ENCODE peak calls at places on chromosomes 2 and 18, in seven cellular contexts. One of them, this sample, is unnamed.

GRCh38 chr2:229738024-229738625 is 23.8 kb upstream of the DNER start:
- DNase-seq in hepatocyte: no peak
- DNase-seq in GM23338: peak
- DNase-seq in OCI-LY7: no peak
- DNase-seq in PC-3: no peak
- DNase-seq in HCT116: no peak
- DNase-seq in neural progenitor cell: no peak
- DNase-seq in this sample: no peak

GRCh38 chr18:79764131-79764530 is 33.6 kb upstream of the KCNG2 start:
- DNase-seq in OCI-LY7: no peak
- DNase-seq in GM23338: no peak
- DNase-seq in hepatocyte: no peak
- DNase-seq in PC-3: no peak
- DNase-seq in HCT116: no peak
- DNase-seq in neural progenitor cell: no peak
- DNase-seq in this sample: no peak

GRCh38 chr2:187679454-187679853 is 125.2 kb upstream of the TFPI start:
- DNase-seq in neural progenitor cell: no peak
- DNase-seq in OCI-LY7: no peak
- DNase-seq in HCT116: no peak
- DNase-seq in PC-3: no peak
- DNase-seq in hepatocyte: no peak
- DNase-seq in GM23338: no peak
- DNase-seq in this sample: peak

GRCh38 chr2:60079562-60079961 is 473.9 kb downstream of the BCL11A start:
- DNase-seq in GM23338: no peak
- DNase-seq in PC-3: no peak
- DNase-seq in OCI-LY7: no peak
- DNase-seq in HCT116: no peak
- DNase-seq in hepatocyte: no peak
- DNase-seq in neural progenitor cell: no peak
- DNase-seq in this sample: no peak

GRCh38 chr2:231928901-231929725 is 2.9 kb upstream of the NPPC start:
- DNase-seq in hepatocyte: no peak
- DNase-seq in PC-3: no peak
- DNase-seq in GM23338: no peak
- DNase-seq in OCI-LY7: no peak
- DNase-seq in neural progenitor cell: no peak
- DNase-seq in HCT116: no peak
- DNase-seq in this sample: no peak

GRCh38 chr2:8424997-8425900 is 256.6 kb upstream of the ID2 start:
- DNase-seq in GM23338: no peak
- DNase-seq in hepatocyte: no peak
- DNase-seq in OCI-LY7: no peak
- DNase-seq in neural progenitor cell: no peak
- DNase-seq in PC-3: no peak
- DNase-seq in HCT116: no peak
- DNase-seq in this sample: no peak

GRCh38 chr2:25313711-25314513 is 27.8 kb downstream of the DNMT3A start:
- DNase-seq in PC-3: no peak
- DNase-seq in OCI-LY7: no peak
- DNase-seq in HCT116: no peak
- DNase-seq in neural progenitor cell: no peak
- DNase-seq in GM23338: no peak
- DNase-seq in hepatocyte: no peak
- DNase-seq in this sample: no peak

GRCh38 chr2:64819774-64820688 is 166.3 kb upstream of the SERTAD2 start:
- DNase-seq in OCI-LY7: peak
- DNase-seq in GM23338: no peak
- DNase-seq in hepatocyte: no peak
- DNase-seq in HCT116: no peak
- DNase-seq in neural progenitor cell: no peak
- DNase-seq in PC-3: peak
- DNase-seq in this sample: peak

GRCh38 chr2:144288428-144288827 is 231.5 kb downstream of the ZEB2 start:
- DNase-seq in neural progenitor cell: no peak
- DNase-seq in HCT116: no peak
- DNase-seq in PC-3: no peak
- DNase-seq in OCI-LY7: no peak
- DNase-seq in GM23338: peak
- DNase-seq in hepatocyte: no peak
- DNase-seq in this sample: no peak

GRCh38 chr2:12304494-12305228 is 412.1 kb upstream of the TRIB2 start:
- DNase-seq in OCI-LY7: no peak
- DNase-seq in GM23338: no peak
- DNase-seq in PC-3: peak
- DNase-seq in hepatocyte: no peak
- DNase-seq in neural progenitor cell: no peak
- DNase-seq in HCT116: no peak
- DNase-seq in this sample: peak

GRCh38 chr2:28707592-28707991 is 44.0 kb upstream of the PPP1CB start:
- DNase-seq in GM23338: no peak
- DNase-seq in neural progenitor cell: no peak
- DNase-seq in hepatocyte: no peak
- DNase-seq in PC-3: no peak
- DNase-seq in HCT116: no peak
- DNase-seq in OCI-LY7: no peak
- DNase-seq in this sample: no peak

GRCh38 chr2:18971628-18972027 is 382.3 kb upstream of the NT5C1B start:
- DNase-seq in GM23338: no peak
- DNase-seq in OCI-LY7: no peak
- DNase-seq in HCT116: no peak
- DNase-seq in hepatocyte: no peak
- DNase-seq in neural progenitor cell: no peak
- DNase-seq in PC-3: peak
- DNase-seq in this sample: peak
- H3K27ac ChIP-seq in GM23338: no peak
- H3K27ac ChIP-seq in OCI-LY7: no peak
- H3K27ac ChIP-seq in HCT116: no peak
- H3K27ac ChIP-seq in hepatocyte: peak
- H3K27ac ChIP-seq in neural progenitor cell: no peak
- H3K27ac ChIP-seq in PC-3: peak
- H3K27ac ChIP-seq in this sample: no peak

GRCh38 chr2:207472343-207473202 is 57.2 kb upstream of the CREB1 start:
- DNase-seq in GM23338: no peak
- DNase-seq in OCI-LY7: no peak
- DNase-seq in neural progenitor cell: no peak
- DNase-seq in hepatocyte: no peak
- DNase-seq in HCT116: no peak
- DNase-seq in PC-3: no peak
- DNase-seq in this sample: peak
- TF ChIP-seq EZH2phosphoT487 in GM23338: no peak
- TF ChIP-seq EZH2phosphoT487 in OCI-LY7: no peak
- TF ChIP-seq EZH2phosphoT487 in neural progenitor cell: no peak
- TF ChIP-seq EZH2phosphoT487 in hepatocyte: no peak
- TF ChIP-seq EZH2phosphoT487 in HCT116: no peak
- TF ChIP-seq EZH2phosphoT487 in PC-3: no peak
- TF ChIP-seq EZH2phosphoT487 in this sample: no peak

GRCh38 chr2:85588218-85589044 is 4.2 kb downstream of the VAMP5 start:
- DNase-seq in hepatocyte: no peak
- DNase-seq in OCI-LY7: no peak
- DNase-seq in HCT116: no peak
- DNase-seq in GM23338: no peak
- DNase-seq in neural progenitor cell: no peak
- DNase-seq in PC-3: no peak
- DNase-seq in this sample: no peak

GRCh38 chr2:85583667-85584353 is 421 bp upstream of the VAMP5 start:
- DNase-seq in GM23338: no peak
- DNase-seq in hepatocyte: no peak
- DNase-seq in OCI-LY7: no peak
- DNase-seq in neural progenitor cell: no peak
- DNase-seq in HCT116: no peak
- DNase-seq in PC-3: no peak
- DNase-seq in this sample: peak

GRCh38 chr2:85584857-85585780 is 888 bp downstream of the VAMP5 start:
- DNase-seq in neural progenitor cell: no peak
- DNase-seq in hepatocyte: peak
- DNase-seq in PC-3: peak
- DNase-seq in GM23338: peak
- DNase-seq in HCT116: no peak
- DNase-seq in OCI-LY7: no peak
- DNase-seq in this sample: peak

GRCh38 chr2:85584354-85584856 is at the start of gene VAMP5:
- DNase-seq in neural progenitor cell: peak
- DNase-seq in hepatocyte: peak
- DNase-seq in HCT116: no peak
- DNase-seq in GM23338: peak
- DNase-seq in OCI-LY7: no peak
- DNase-seq in PC-3: no peak
- DNase-seq in this sample: peak

DNA sequence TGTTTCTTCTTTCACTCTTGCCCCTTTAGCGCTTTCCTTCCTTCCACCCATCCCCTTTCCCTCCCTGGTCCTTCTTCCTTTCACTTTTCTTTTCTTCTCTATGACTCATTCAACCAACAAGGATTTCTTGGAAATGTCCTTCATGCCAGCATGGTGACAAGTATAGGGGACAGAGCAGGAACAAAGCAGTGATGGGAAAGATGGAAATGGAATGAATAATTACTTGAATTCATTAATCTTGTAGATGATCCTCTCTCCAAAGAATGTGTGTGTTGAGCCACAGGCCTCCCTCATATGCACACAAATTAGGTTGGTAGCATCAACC is 1.5 kb downstream of the VAMP5 start:
- DNase-seq in HCT116: no peak
- DNase-seq in PC-3: peak
- DNase-seq in neural progenitor cell: no peak
- DNase-seq in hepatocyte: no peak
- DNase-seq in OCI-LY7: no peak
- DNase-seq in GM23338: no peak
- DNase-seq in this sample: peak
- H3K27ac ChIP-seq in HCT116: peak
- H3K27ac ChIP-seq in PC-3: no peak
- H3K27ac ChIP-seq in neural progenitor cell: no peak
- H3K27ac ChIP-seq in hepatocyte: peak
- H3K27ac ChIP-seq in OCI-LY7: no peak
- H3K27ac ChIP-seq in GM23338: no peak
- H3K27ac ChIP-seq in this sample: peak

GRCh38 chr2:226116346-226116745 is 683.3 kb downstream of the IRS1 start:
- DNase-seq in HCT116: no peak
- DNase-seq in GM23338: no peak
- DNase-seq in PC-3: no peak
- DNase-seq in neural progenitor cell: no peak
- DNase-seq in hepatocyte: no peak
- DNase-seq in OCI-LY7: no peak
- DNase-seq in this sample: no peak

GRCh38 chr2:226121339-226121738 is 678.3 kb downstream of the IRS1 start:
- DNase-seq in GM23338: no peak
- DNase-seq in neural progenitor cell: no peak
- DNase-seq in OCI-LY7: no peak
- DNase-seq in PC-3: no peak
- DNase-seq in HCT116: no peak
- DNase-seq in hepatocyte: no peak
- DNase-seq in this sample: no peak

GRCh38 chr2:226115832-226116200 is 683.8 kb downstream of the IRS1 start:
- DNase-seq in GM23338: peak
- DNase-seq in OCI-LY7: no peak
- DNase-seq in hepatocyte: no peak
- DNase-seq in HCT116: no peak
- DNase-seq in PC-3: peak
- DNase-seq in neural progenitor cell: no peak
- DNase-seq in this sample: peak

GRCh38 chr2:226117506-226118065 is 682.0 kb downstream of the IRS1 start:
- DNase-seq in GM23338: no peak
- DNase-seq in PC-3: peak
- DNase-seq in HCT116: no peak
- DNase-seq in hepatocyte: no peak
- DNase-seq in neural progenitor cell: no peak
- DNase-seq in OCI-LY7: no peak
- DNase-seq in this sample: no peak

GRCh38 chr2:226118471-226119429 is 680.9 kb downstream of the IRS1 start:
- DNase-seq in PC-3: peak
- DNase-seq in neural progenitor cell: no peak
- DNase-seq in GM23338: peak
- DNase-seq in HCT116: peak
- DNase-seq in OCI-LY7: no peak
- DNase-seq in hepatocyte: peak
- DNase-seq in this sample: peak
- TF ChIP-seq EZH2phosphoT487 in PC-3: no peak
- TF ChIP-seq EZH2phosphoT487 in neural progenitor cell: no peak
- TF ChIP-seq EZH2phosphoT487 in GM23338: no peak
- TF ChIP-seq EZH2phosphoT487 in HCT116: no peak
- TF ChIP-seq EZH2phosphoT487 in OCI-LY7: no peak
- TF ChIP-seq EZH2phosphoT487 in hepatocyte: no peak
- TF ChIP-seq EZH2phosphoT487 in this sample: peak

DNA sequence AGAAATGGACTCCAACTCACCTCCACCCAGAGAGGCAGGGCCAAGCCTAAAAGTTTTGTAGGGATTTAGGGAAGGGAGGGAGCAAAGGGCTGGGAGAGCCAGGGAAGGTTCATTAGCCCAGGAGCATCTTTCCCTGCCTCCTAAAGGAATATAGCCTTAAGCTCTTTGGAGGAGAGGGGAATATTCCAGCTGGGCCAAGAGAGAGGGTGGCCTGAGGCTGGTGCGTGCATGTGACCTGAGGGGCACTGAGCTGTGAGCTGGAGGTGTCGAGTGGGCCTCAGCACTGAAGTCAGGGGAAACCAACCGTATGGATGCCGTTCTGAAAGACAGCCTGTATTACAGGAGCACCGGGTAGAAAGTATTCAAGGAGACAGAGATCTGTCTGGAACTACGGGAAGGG is 112.6 kb downstream of the KLHL29 start:
- DNase-seq in HCT116: no peak
- DNase-seq in PC-3: no peak
- DNase-seq in hepatocyte: no peak
- DNase-seq in OCI-LY7: no peak
- DNase-seq in GM23338: no peak
- DNase-seq in neural progenitor cell: no peak
- DNase-seq in this sample: no peak
- H3K27ac ChIP-seq in HCT116: no peak
- H3K27ac ChIP-seq in PC-3: no peak
- H3K27ac ChIP-seq in hepatocyte: no peak
- H3K27ac ChIP-seq in OCI-LY7: no peak
- H3K27ac ChIP-seq in GM23338: no peak
- H3K27ac ChIP-seq in neural progenitor cell: no peak
- H3K27ac ChIP-seq in this sample: no peak

GRCh38 chr18:77081387-77081773 is 51.2 kb downstream of the MBP start:
- DNase-seq in OCI-LY7: no peak
- DNase-seq in PC-3: no peak
- DNase-seq in hepatocyte: no peak
- DNase-seq in HCT116: no peak
- DNase-seq in GM23338: no peak
- DNase-seq in neural progenitor cell: no peak
- DNase-seq in this sample: peak
- TF ChIP-seq EZH2phosphoT487 in OCI-LY7: no peak
- TF ChIP-seq EZH2phosphoT487 in PC-3: no peak
- TF ChIP-seq EZH2phosphoT487 in hepatocyte: no peak
- TF ChIP-seq EZH2phosphoT487 in HCT116: no peak
- TF ChIP-seq EZH2phosphoT487 in GM23338: no peak
- TF ChIP-seq EZH2phosphoT487 in neural progenitor cell: no peak
- TF ChIP-seq EZH2phosphoT487 in this sample: no peak